ENCODE peak calls at places on chromosomes 6 and 20, in five cellular contexts. W is heart left ventricle, C is stomach, F is left lung, R is fibroblast of pulmonary artery. N is an unnamed sample.

GRCh38 chr6:16849280-16850210 is 88.3 kb upstream of the ATXN1 start:
- DNase-seq in W (no peak), F (no peak), C (no peak), R (peak), N (no peak)

GRCh38 chr20:3398681-3399252 is 8.7 kb downstream of the DNAAF9 start:
- DNase-seq in W (no peak), F (no peak), R (no peak), C (no peak), N (no peak)

GRCh38 chr6:163427498-163428254 is 13.2 kb downstream of the QKI start:
- DNase-seq in F (no peak), W (no peak), C (no peak), R (peak), N (no peak)

GRCh38 chr6:131015630-131016263 is 47.3 kb downstream of the EPB41L2 start:
- DNase-seq in W (no peak), R (peak), F (no peak), C (no peak), N (no peak)

GRCh38 chr6:141848029-141848890 is 284.5 kb upstream of the GJE1 start:
- DNase-seq in W (no peak), R (no peak), C (no peak), F (no peak), N (no peak)

GRCh38 chr6:155273438-155273837 is 9.6 kb downstream of the CLDN20 start:
- DNase-seq in C (no peak), R (peak), F (no peak), W (no peak), N (no peak)

GRCh38 chr6:74598473-74599393 is 607.1 kb downstream of the COL12A1 start:
- DNase-seq in R (no peak), C (no peak), F (no peak), W (no peak), N (no peak)

GRCh38 chr6:105896052-105896820 is 189.9 kb upstream of the PRDM1 start:
- DNase-seq in F (no peak), C (no peak), R (no peak), W (no peak), N (no peak)

GRCh38 chr20:17343091-17343490 is 116.3 kb downstream of the PCSK2 start:
- DNase-seq in W (no peak), C (no peak), F (no peak), R (no peak), N (no peak)

GRCh38 chr20:5674176-5674660 is 76.0 kb upstream of the SHLD1 start:
- DNase-seq in R (no peak), W (no peak), C (no peak), F (no peak), N (no peak)

GRCh38 chr20:57664476-57664875 is 44.2 kb upstream of the ZBP1 start:
- DNase-seq in W (peak), C (no peak), R (no peak), F (peak), N (peak)

GRCh38 chr6:136226674-136227377 is 23.3 kb downstream of the MTFR2 start:
- DNase-seq in C (no peak), W (no peak), F (no peak), R (no peak), N (no peak)
- H3K4me3 ChIP-seq in C (peak), W (peak), F (no peak), R (no peak), N (peak)

GRCh38 chr6:117373211-117373813 is 52.4 kb downstream of the ROS1 start:
- DNase-seq in R (no peak), W (peak), C (no peak), F (no peak), N (peak)
- TF ChIP-seq CTCF in R (no peak), W (no peak), C (no peak), F (no peak), N (no peak)

GRCh38 chr6:21438986-21439352 is 154.6 kb upstream of the SOX4 start:
- DNase-seq in F (no peak), W (no peak), R (peak), C (no peak), N (no peak)

GRCh38 chr6:21441386-21441785 is 152.2 kb upstream of the SOX4 start:
- DNase-seq in R (peak), C (no peak), W (no peak), F (no peak), N (no peak)

GRCh38 chr6:21437583-21437982 is 156.0 kb upstream of the SOX4 start:
- DNase-seq in W (no peak), R (no peak), F (no peak), C (no peak), N (no peak)

GRCh38 chr6:21436625-21437024 is 156.9 kb upstream of the SOX4 start:
- DNase-seq in W (no peak), R (no peak), C (no peak), F (no peak), N (peak)

GRCh38 chr6:21438237-21438985 is 155.1 kb upstream of the SOX4 start:
- DNase-seq in F (no peak), R (no peak), C (no peak), W (no peak), N (no peak)
- H3K4me3 ChIP-seq in F (no peak), R (no peak), C (no peak), W (no peak), N (no peak)

DNA sequence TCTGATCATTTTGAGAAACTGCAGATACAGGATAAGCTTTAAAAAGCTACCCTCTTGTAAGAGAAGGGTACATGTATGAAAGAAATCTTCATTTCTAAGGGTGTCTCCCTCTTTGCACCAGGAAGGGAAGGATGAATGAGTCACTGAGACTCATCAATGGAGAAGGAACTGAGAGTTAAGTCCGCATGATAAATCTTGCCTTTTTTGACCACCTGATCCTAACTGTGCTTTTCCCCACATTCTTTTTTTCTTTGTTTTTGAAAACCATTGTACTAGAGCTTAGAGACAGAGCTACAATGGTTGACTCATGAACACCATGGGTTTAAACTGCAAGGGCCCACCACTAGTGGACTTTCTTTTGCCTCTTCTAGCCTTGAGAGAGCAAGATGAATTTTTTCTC is 353.0 kb upstream of the RGS17 start:
- DNase-seq in C (no peak), R (no peak), F (no peak), W (no peak), N (no peak)
- TF ChIP-seq CTCF in C (no peak), R (no peak), F (no peak), W (no peak), N (no peak)

GRCh38 chr6:62286470-62286843 is 432 bp upstream of the KHDRBS2 start:
- DNase-seq in W (no peak), C (no peak), R (no peak), F (no peak), N (no peak)
- H3K4me3 ChIP-seq in W (peak), C (peak), R (no peak), F (peak), N (peak)